ENCODE peak calls at places on chromosomes 5 and 9, in four cellular contexts. U is cardiac fibroblast, R is glutamatergic neuron, A is OCI-LY7. C is an unnamed sample.

GRCh38 chr5:179149278-179149677 is 89.1 kb downstream of the ZNF354C start:
- DNase-seq in U (no peak), R (no peak), A (no peak), C (no peak)

GRCh38 chr5:43042626-43043399 is 2.7 kb upstream of the ANXA2R start:
- DNase-seq in U (peak), R (peak), A (peak), C (peak)

GRCh38 chr9:136713555-136713949 is 1.2 kb downstream of the DIPK1B start:
- DNase-seq in U (no peak), R (no peak), A (no peak), C (no peak)

GRCh38 chr5:69004127-69004526 is 89.7 kb upstream of the SLC30A5 start:
- DNase-seq in U (no peak), R (no peak), A (no peak), C (no peak)

GRCh38 chr5:113226337-113226736 is 208.5 kb downstream of the TSSK1B start:
- DNase-seq in U (no peak), R (no peak), A (no peak), C (no peak)

GRCh38 chr5:179762781-179763176 is 30.2 kb downstream of the MAML1 start:
- DNase-seq in U (peak), R (no peak), A (no peak), C (no peak)

GRCh38 chr9:116860509-116861120 is 173.5 kb downstream of the TRIM32 start:
- DNase-seq in U (peak), R (peak), A (peak), C (peak)

GRCh38 chr5:173495225-173495904 is 121.1 kb downstream of the BOD1 start:
- DNase-seq in U (peak), R (no peak), A (no peak), C (no peak)

GRCh38 chr5:127068771-127069330 is 4.5 kb downstream of the C5orf63 start:
- DNase-seq in U (peak), R (no peak), A (no peak), C (no peak)

GRCh38 chr5:44909009-44909408 is 100.3 kb downstream of the MRPS30 start:
- DNase-seq in U (no peak), R (no peak), A (no peak), C (no peak)

GRCh38 chr5:68189613-68190012 is 25.9 kb upstream of the PIK3R1 start:
- DNase-seq in U (no peak), R (no peak), A (no peak), C (no peak)

GRCh38 chr5:176630681-176631222 is 277 bp downstream of the EIF4E1B start:
- DNase-seq in U (no peak), R (no peak), A (peak), C (no peak)
- TF ChIP-seq CTCF in U (no peak), R (no peak), A (no peak), C (no peak)

DNA sequence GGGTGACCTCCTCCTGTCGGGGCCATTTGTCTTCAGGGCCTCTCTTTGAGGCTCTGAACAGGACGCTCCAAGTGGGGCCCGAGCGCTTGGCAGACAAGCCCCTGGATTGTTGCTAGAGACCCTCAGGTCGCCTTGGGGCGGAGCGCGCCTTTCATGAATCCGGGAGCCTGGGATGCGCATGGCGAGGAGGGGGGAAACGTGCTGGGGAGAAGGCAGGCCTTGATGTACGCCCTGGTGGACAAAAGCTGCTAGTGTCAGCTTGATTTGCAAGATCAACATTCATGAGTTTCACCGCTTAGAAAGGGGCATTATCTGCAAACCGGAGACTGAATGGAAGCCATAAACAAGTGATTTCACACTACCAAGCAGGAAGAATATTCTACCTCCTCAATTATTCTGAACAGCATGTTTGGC is 226.3 kb downstream of the SMARCA2 start:
- DNase-seq in U (peak), R (peak), A (peak), C (peak)
- TF ChIP-seq CTCF in U (peak), R (peak), A (no peak), C (peak)

GRCh38 chr5:72394688-72395087 is 74.5 kb downstream of the PTCD2 start:
- DNase-seq in U (peak), R (no peak), A (peak), C (no peak)
- TF ChIP-seq CTCF in U (peak), R (no peak), A (peak), C (peak)

GRCh38 chr9:130095872-130096271 is 42.2 kb downstream of the GPR107 start:
- DNase-seq in U (no peak), R (no peak), A (no peak), C (no peak)

GRCh38 chr9:130088056-130088455 is 34.4 kb downstream of the GPR107 start:
- DNase-seq in U (no peak), R (no peak), A (no peak), C (no peak)

GRCh38 chr9:130089141-130089540 is 35.4 kb downstream of the GPR107 start:
- DNase-seq in U (no peak), R (no peak), A (no peak), C (no peak)

GRCh38 chr9:130090915-130091314 is 37.2 kb downstream of the GPR107 start:
- DNase-seq in U (no peak), R (no peak), A (no peak), C (no peak)
- TF ChIP-seq CTCF in U (no peak), R (no peak), A (no peak), C (peak)

GRCh38 chr9:99299214-99300102 is 77.4 kb downstream of the SEC61B start:
- DNase-seq in U (peak), R (no peak), A (peak), C (no peak)
- TF ChIP-seq CTCF in U (no peak), R (peak), A (peak), C (peak)

GRCh38 chr5:114361724-114362196 is at the start of gene KCNN2:
- DNase-seq in U (peak), R (peak), A (no peak), C (peak)

GRCh38 chr5:114360362-114360761 is 1.5 kb upstream of the KCNN2 start:
- DNase-seq in U (no peak), R (no peak), A (no peak), C (no peak)

GRCh38 chr5:114362197-114362976 is 517 bp downstream of the KCNN2 start:
- DNase-seq in U (peak), R (peak), A (no peak), C (peak)

GRCh38 chr5:114362977-114363721 is 1.3 kb downstream of the KCNN2 start:
- DNase-seq in U (peak), R (peak), A (no peak), C (no peak)

GRCh38 chr5:114360816-114361723 is 800 bp upstream of the KCNN2 start:
- DNase-seq in U (no peak), R (peak), A (no peak), C (peak)
- TF ChIP-seq CTCF in U (no peak), R (peak), A (no peak), C (peak)

DNA sequence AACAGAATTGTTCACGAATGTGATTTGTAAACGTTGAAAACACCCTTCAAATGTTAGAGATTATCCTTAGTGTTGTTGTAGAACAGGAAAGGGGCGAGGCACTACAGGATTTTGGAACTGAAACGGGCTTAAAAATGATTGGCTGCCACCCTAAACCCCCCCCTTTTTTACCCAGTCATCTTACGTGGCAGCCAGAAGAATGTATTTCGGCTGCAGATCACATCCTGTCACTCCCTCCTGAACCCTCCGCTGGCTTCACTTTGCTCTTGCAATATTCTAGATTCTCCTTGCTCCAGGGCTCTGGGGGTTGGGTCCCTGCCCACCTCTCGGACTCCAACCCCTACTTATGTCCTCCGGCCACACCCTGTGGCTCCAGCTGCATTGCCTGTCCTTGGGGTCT is 13.9 kb upstream of the UNC5A start:
- DNase-seq in U (peak), R (no peak), A (no peak), C (no peak)
- TF ChIP-seq CTCF in U (no peak), R (no peak), A (no peak), C (no peak)

GRCh38 chr5:626850-627249 is 14.7 kb downstream of the CEP72 start:
- DNase-seq in U (no peak), R (no peak), A (no peak), C (no peak)
- TF ChIP-seq CTCF in U (no peak), R (no peak), A (no peak), C (no peak)

GRCh38 chr9:35729101-35729500 is 2.9 kb downstream of the TLN1 start:
- DNase-seq in U (peak), R (no peak), A (no peak), C (no peak)

GRCh38 chr9:35730486-35730854 is 1.5 kb downstream of the TLN1 start:
- DNase-seq in U (peak), R (no peak), A (no peak), C (no peak)

GRCh38 chr9:35728041-35728971 is 3.7 kb downstream of the TLN1 start:
- DNase-seq in U (peak), R (no peak), A (peak), C (peak)

GRCh38 chr9:35731415-35732184 is 395 bp downstream of the TLN1 start:
- DNase-seq in U (no peak), R (no peak), A (no peak), C (no peak)

DNA sequence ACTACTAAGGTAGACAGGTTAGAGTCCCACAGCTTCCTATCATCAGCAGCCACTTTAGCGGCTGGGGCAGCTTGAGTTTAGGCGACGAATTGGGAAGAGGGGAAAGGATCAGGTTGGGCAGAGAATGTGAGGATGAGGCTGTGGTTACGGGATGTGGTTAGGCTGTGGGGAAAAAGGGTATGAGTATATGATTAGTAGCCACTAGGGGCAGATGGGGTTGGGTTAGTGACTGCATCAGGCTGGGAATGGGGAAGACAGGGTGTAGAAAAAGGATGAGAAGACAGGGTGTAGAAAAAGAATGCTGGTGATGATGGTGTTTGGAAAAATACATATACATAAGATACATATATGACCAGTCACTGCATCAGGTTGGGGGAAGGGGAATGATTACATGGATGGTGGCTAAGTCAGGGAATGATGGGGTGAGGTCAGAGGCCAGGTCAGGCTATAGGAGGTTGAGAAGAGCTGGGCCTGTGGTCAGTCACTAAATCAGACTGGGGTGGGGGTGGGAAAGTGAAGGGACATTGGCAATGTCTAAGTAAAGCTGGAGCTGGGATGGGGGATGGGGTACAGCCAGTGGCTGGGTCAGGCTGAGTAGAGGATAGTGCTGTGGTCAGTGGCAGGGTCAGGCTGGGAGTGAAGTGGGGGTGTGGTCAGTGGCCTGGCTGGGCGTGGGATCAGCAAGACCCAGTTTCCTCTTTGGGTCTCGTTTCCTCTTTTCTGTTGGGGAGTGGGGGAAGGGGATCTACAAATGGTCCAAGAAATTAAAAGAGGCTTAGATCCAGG is 2.1 kb downstream of the TLN1 start:
- DNase-seq in U (peak), R (no peak), A (peak), C (no peak)
- TF ChIP-seq CTCF in U (peak), R (peak), A (peak), C (peak)

C was measured in neural crest cell.